ENCODE peak calls at places on chromosomes 5 and 9, in seven cellular contexts. G is activated CD4-positive, alpha-beta T cell treated with anti-CD3 and anti-CD28 coated beads, Interleukin-2, amount 50 U/mL, for 1 hour; Q is ACHN; X is hippocampal formation; R is SHP77; W is iris pigment epithelial cell; J is amniotic stem cell. E is an unnamed sample.

GRCh38 chr5:134608555-134608954 is 24.1 kb downstream of the SAR1B start:
- DNase-seq in X (no peak), J (no peak), Q (no peak), W (no peak), R (no peak), G (no peak), E (no peak)

GRCh38 chr5:139492700-139493192 is 10.2 kb upstream of the STING1 start:
- DNase-seq in Q (peak), J (no peak), R (no peak), X (no peak), G (no peak), W (peak), E (no peak)

GRCh38 chr5:61301345-61301744 is 30.7 kb upstream of the ZSWIM6 start:
- DNase-seq in X (no peak), R (no peak), G (no peak), Q (no peak), J (no peak), W (peak), E (no peak)

GRCh38 chr5:33891731-33892418 is at the start of gene ADAMTS12:
- DNase-seq in Q (no peak), X (no peak), R (no peak), G (no peak), J (peak), W (peak), E (no peak)

GRCh38 chr9:133497443-133497842 is 18.5 kb upstream of the SLC2A6 start:
- DNase-seq in G (no peak), Q (no peak), W (no peak), R (no peak), X (no peak), J (no peak), E (no peak)

GRCh38 chr9:34431661-34432060 is 26.7 kb downstream of the FAM219A start:
- DNase-seq in Q (no peak), W (no peak), R (no peak), X (no peak), J (no peak), G (no peak), E (no peak)

GRCh38 chr5:123476696-123477095 is 35.3 kb upstream of the CSNK1G3 start:
- DNase-seq in W (no peak), G (no peak), Q (no peak), J (no peak), R (no peak), X (no peak), E (no peak)

GRCh38 chr9:81476808-81477207 is 212.5 kb downstream of the TLE1 start:
- DNase-seq in W (no peak), R (no peak), G (no peak), Q (no peak), X (no peak), J (no peak), E (no peak)

GRCh38 chr5:68217476-68217984 is 2.0 kb downstream of the PIK3R1 start:
- DNase-seq in Q (no peak), R (no peak), J (no peak), W (peak), X (no peak), G (no peak), E (no peak)

GRCh38 chr9:125631391-125632085 is 75.5 kb downstream of the MAPKAP1 start:
- DNase-seq in X (no peak), W (peak), Q (peak), R (peak), J (no peak), G (no peak), E (no peak)

GRCh38 chr5:110477923-110478322 is 248.5 kb downstream of the TMEM232 start:
- DNase-seq in W (peak), G (no peak), R (no peak), Q (no peak), J (peak), X (no peak), E (no peak)

GRCh38 chr5:177453852-177454396 is 7.3 kb downstream of the PRR7 start:
- DNase-seq in Q (no peak), R (no peak), X (peak), W (no peak), J (no peak), G (no peak), E (no peak)

GRCh38 chr5:179192185-179192890 is 132.2 kb downstream of the ZNF354C start:
- DNase-seq in G (no peak), W (no peak), R (no peak), X (no peak), J (no peak), Q (no peak), E (no peak)

GRCh38 chr5:112205840-112206239 is 213.2 kb downstream of the EPB41L4A start:
- DNase-seq in J (no peak), R (no peak), X (no peak), G (no peak), Q (no peak), W (no peak), E (no peak)

GRCh38 chr9:19201899-19202891 is 28.3 kb upstream of the DENND4C start:
- DNase-seq in J (no peak), R (no peak), G (no peak), Q (no peak), W (no peak), X (no peak), E (no peak)

GRCh38 chr5:79093762-79094161 is 17.8 kb upstream of the BHMT start:
- DNase-seq in X (no peak), W (no peak), G (no peak), R (peak), Q (no peak), J (no peak), E (no peak)

GRCh38 chr5:37735649-37736347 is 104.0 kb downstream of the GDNF start:
- DNase-seq in R (no peak), X (peak), J (no peak), W (peak), G (no peak), Q (peak), E (no peak)

GRCh38 chr5:119076080-119076479 is 5.2 kb downstream of the DMXL1 start:
- DNase-seq in W (no peak), R (no peak), Q (no peak), X (no peak), G (no peak), J (no peak), E (no peak)

GRCh38 chr5:107285772-107286171 is 385.0 kb downstream of the EFNA5 start:
- DNase-seq in W (no peak), G (no peak), R (no peak), J (no peak), Q (no peak), X (no peak), E (no peak)

GRCh38 chr5:132474131-132474723 is 16.3 kb downstream of the IRF1 start:
- DNase-seq in X (no peak), Q (no peak), W (no peak), G (no peak), R (no peak), J (no peak), E (no peak)

GRCh38 chr5:4555739-4556285 is 584.3 kb upstream of the ADAMTS16 start:
- DNase-seq in X (no peak), G (no peak), W (no peak), Q (no peak), R (no peak), J (no peak), E (no peak)